ENCODE peak calls at places on chromosomes 16 and 17, in six cellular contexts. B is SK-N-SH, G is left ventricle myocardium inferior, M is heart left ventricle, O is tibial artery, S is psoas muscle. P is an unnamed sample.
A peak's percentile ranks its signal among the peaks of the same experiment; 100 is the strongest.

GRCh38 chr16:2482181-2483107 is 7.5 kb downstream of the TBC1D24 start:
- DNase-seq in O (peak; percentile 55), B (peak; percentile 91), G (peak; percentile 60), S (peak; percentile 87), M (peak; percentile 54), P (no peak)

GRCh38 chr16:25140459-25140858 is 28.9 kb downstream of the LCMT1 start:
- DNase-seq in M (no peak), G (no peak), B (no peak), O (no peak), S (no peak), P (no peak)

GRCh38 chr17:73506470-73507435 is 137.5 kb downstream of the SDK2 start:
- DNase-seq in S (peak; percentile 12), B (peak; percentile 83), G (no peak), M (no peak), O (no peak), P (no peak)

GRCh38 chr16:77212736-77213541 is 13.7 kb downstream of the SYCE1L start:
- DNase-seq in O (no peak), S (peak; percentile 74), G (peak; percentile 57), B (peak; percentile 89), M (peak; percentile 62), P (peak; percentile 73)

GRCh38 chr17:48579738-48580543 is 1.8 kb upstream of the HOXB4 start:
- DNase-seq in O (no peak), G (no peak), S (no peak), M (no peak), B (no peak), P (no peak)

GRCh38 chr16:21162661-21163151 is 4.2 kb downstream of the LDAF1 start:
- DNase-seq in M (peak; percentile 62), S (peak; percentile 77), O (peak; percentile 33), B (no peak), G (peak; percentile 62), P (no peak)

GRCh38 chr17:44829558-44830358 is at the start of gene GJC1:
- DNase-seq in S (peak; percentile 56), O (no peak), G (peak; percentile 64), M (peak; percentile 69), B (peak; percentile 91), P (no peak)

GRCh38 chr16:50367777-50368409 is 895 bp downstream of the BRD7 start:
- DNase-seq in O (no peak), B (no peak), G (no peak), S (no peak), M (no peak), P (no peak)

GRCh38 chr17:78184868-78185267 is 2.0 kb downstream of the TK1 start:
- DNase-seq in O (no peak), M (no peak), G (no peak), B (no peak), S (no peak), P (no peak)

GRCh38 chr17:78182504-78182903 is 4.3 kb downstream of the TK1 start:
- DNase-seq in B (no peak), O (no peak), G (no peak), M (no peak), S (no peak), P (peak; percentile 72)

GRCh38 chr17:78184311-78184710 is 2.5 kb downstream of the TK1 start:
- DNase-seq in B (no peak), G (no peak), O (no peak), M (no peak), S (no peak), P (peak; percentile 67)

GRCh38 chr17:78185981-78186688 is 717 bp downstream of the TK1 start:
- DNase-seq in G (peak; percentile 43), S (peak; percentile 71), M (peak; percentile 50), B (peak; percentile 73), O (peak; percentile 48), P (no peak)

GRCh38 chr17:78186689-78187595 is at the start of the genes AFMID and TK1:
- DNase-seq in S (peak; percentile 98), G (peak; percentile 96), O (peak; percentile 91), M (peak; percentile 96), B (peak; percentile 100), P (peak; percentile 97)
- TF ChIP-seq CTCF in S (peak; percentile 76), G (peak; percentile 90), O (peak; percentile 77), M (peak; percentile 81), B (peak; percentile 85), P (peak; percentile 86)

GRCh38 chr17:76677406-76677805 is 33.4 kb downstream of the MXRA7 start:
- DNase-seq in S (no peak), O (no peak), G (no peak), B (no peak), M (no peak), P (no peak)
- H3K36me3 ChIP-seq in S (no peaks in the 10 kb centered on the region), O (peaks cover 44% of the 10 kb centered on the region), G (peaks cover 35% of the 10 kb centered on the region), B (peaks cover 19% of the 10 kb centered on the region), M (peaks cover 32% of the 10 kb centered on the region), P (no peaks in the 10 kb centered on the region)

GRCh38 chr16:81585785-81586184 is 141.2 kb downstream of the CMIP start:
- DNase-seq in S (no peak), M (no peak), G (no peak), O (no peak), B (no peak), P (no peak)
- H3K9me3 ChIP-seq in S (no peaks in the 10 kb centered on the region), M (no peaks in the 10 kb centered on the region), G (no peaks in the 10 kb centered on the region), O (no peaks in the 10 kb centered on the region), B (no peaks in the 10 kb centered on the region), P (no peaks in the 10 kb centered on the region)

DNA sequence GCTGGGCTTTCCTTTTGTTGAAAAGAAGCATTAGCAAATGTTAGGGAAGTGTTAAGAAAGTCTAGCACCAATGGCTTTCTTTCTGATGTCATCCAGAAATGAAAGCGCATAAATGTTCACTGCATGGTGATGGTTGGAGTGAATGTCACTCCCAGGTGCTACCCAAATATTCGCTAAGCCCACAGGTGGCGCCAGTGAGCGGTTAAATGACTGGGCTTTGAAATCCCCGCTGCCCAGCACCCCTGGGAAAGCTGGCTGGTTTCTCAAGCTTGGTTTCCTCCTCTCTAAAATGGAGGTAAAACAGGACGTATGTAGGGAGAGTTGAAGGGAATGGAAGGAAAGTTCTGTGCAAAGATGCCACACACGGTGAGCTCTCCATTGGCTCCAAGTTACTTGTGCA is 104.4 kb downstream of the IRX5 start:
- DNase-seq in O (no peak), G (no peak), B (peak; percentile 73), S (no peak), M (no peak), P (peak; percentile 83)
- TF ChIP-seq CTCF in O (peak; percentile 26), G (peak; percentile 53), B (peak; percentile 52), S (peak; percentile 38), M (peak; percentile 29), P (peak; percentile 9)